ENCODE peak calls at places on chromosomes 7 and 10, in five cellular contexts. Q, K, U, V and O are unnamed samples.

GRCh38 chr7:2974093-2974819 is 69.4 kb downstream of the CARD11 start:
- DNase-seq in U (no peak), K (no peak), Q (no peak), V (no peak), O (no peak)

GRCh38 chr7:37342665-37343471 is 105.8 kb downstream of the ELMO1 start:
- DNase-seq in U (no peak), Q (no peak), V (no peak), K (no peak), O (no peak)

GRCh38 chr7:2668401-2668800 is 19.6 kb upstream of the AMZ1 start:
- DNase-seq in Q (no peak), V (no peak), U (no peak), K (peak; percentile 57), O (no peak)

GRCh38 chr7:95213809-95214492 is 110.4 kb downstream of the PON1 start:
- DNase-seq in U (peak; percentile 76), V (no peak), K (no peak), Q (peak; percentile 78), O (no peak)

GRCh38 chr7:31065840-31066239 is 13.7 kb downstream of the ADCYAP1R1 start:
- DNase-seq in Q (no peak), K (no peak), V (no peak), U (no peak), O (no peak)

GRCh38 chr7:12257582-12257981 is 46.5 kb downstream of the TMEM106B start:
- DNase-seq in Q (no peak), V (no peak), K (no peak), U (no peak), O (no peak)

GRCh38 chr10:6171891-6172354 is 30.8 kb upstream of the PFKFB3 start:
- DNase-seq in K (no peak), Q (peak; percentile 73), V (no peak), U (peak; percentile 79), O (no peak)

GRCh38 chr10:102240467-102241036 is 760 bp downstream of the PITX3 start:
- DNase-seq in V (no peak), K (no peak), U (no peak), Q (no peak), O (peak; percentile 39)

GRCh38 chr10:110556993-110557601 is 10.4 kb upstream of the SMC3 start:
- DNase-seq in K (peak; percentile 41), U (peak; percentile 25), V (no peak), Q (peak; percentile 36), O (peak; percentile 43)

GRCh38 chr7:117157121-117157870 is 165.6 kb downstream of the WNT2 start:
- DNase-seq in K (no peak), V (no peak), Q (peak; percentile 64), U (peak; percentile 40), O (no peak)

GRCh38 chr7:142809671-142810070 is 38.9 kb downstream of the PRSS2 start:
- DNase-seq in K (no peak), Q (no peak), U (no peak), V (no peak), O (no peak)

GRCh38 chr7:85525661-85526060 is 338.8 kb upstream of the SEMA3D start:
- DNase-seq in U (no peak), K (no peak), V (no peak), Q (no peak), O (no peak)

GRCh38 chr7:82036146-82036886 is 266.5 kb upstream of the HGF start:
- DNase-seq in V (no peak), K (no peak), U (no peak), Q (no peak), O (no peak)

GRCh38 chr7:86914468-86915054 is 144.9 kb downstream of the ELAPOR2 start:
- DNase-seq in V (no peak), U (no peak), Q (no peak), K (peak; percentile 2), O (no peak)

GRCh38 chr10:4004144-4004543 is 219.1 kb upstream of the KLF6 start:
- DNase-seq in Q (no peak), U (no peak), K (no peak), V (no peak), O (peak; percentile 10)

GRCh38 chr10:78856421-78856820 is 212.3 kb upstream of the ZMIZ1 start:
- DNase-seq in U (peak; percentile 68), V (no peak), K (no peak), Q (no peak), O (no peak)

GRCh38 chr7:21125297-21125696 is 302.6 kb upstream of the SP4 start:
- DNase-seq in K (no peak), U (no peak), V (no peak), Q (no peak), O (no peak)

GRCh38 chr7:17118412-17118811 is 180.0 kb upstream of the AHR start:
- DNase-seq in Q (no peak), K (no peak), V (no peak), U (no peak), O (no peak)

GRCh38 chr7:141483044-141483443 is 68.2 kb upstream of the AGK start:
- DNase-seq in K (no peak), Q (no peak), V (no peak), U (no peak), O (no peak)

GRCh38 chr10:132904169-132904813 is 38.1 kb downstream of the CFAP46 start:
- DNase-seq in U (no peak), Q (peak; percentile 12), V (peak; percentile 38), K (peak; percentile 65), O (peak; percentile 69)

GRCh38 chr10:85997544-85997943 is 369.1 kb downstream of the GRID1 start:
- DNase-seq in Q (no peak), V (no peak), U (no peak), K (no peak), O (no peak)

GRCh38 chr10:85993840-85994507 is 372.6 kb downstream of the GRID1 start:
- DNase-seq in V (no peak), Q (no peak), U (no peak), K (no peak), O (no peak)

GRCh38 chr10:85993140-85993539 is 373.5 kb downstream of the GRID1 start:
- DNase-seq in Q (no peak), K (no peak), V (no peak), U (no peak), O (no peak)

GRCh38 chr10:85992324-85992723 is 374.3 kb downstream of the GRID1 start:
- DNase-seq in K (no peak), U (no peak), Q (no peak), V (no peak), O (no peak)

DNA sequence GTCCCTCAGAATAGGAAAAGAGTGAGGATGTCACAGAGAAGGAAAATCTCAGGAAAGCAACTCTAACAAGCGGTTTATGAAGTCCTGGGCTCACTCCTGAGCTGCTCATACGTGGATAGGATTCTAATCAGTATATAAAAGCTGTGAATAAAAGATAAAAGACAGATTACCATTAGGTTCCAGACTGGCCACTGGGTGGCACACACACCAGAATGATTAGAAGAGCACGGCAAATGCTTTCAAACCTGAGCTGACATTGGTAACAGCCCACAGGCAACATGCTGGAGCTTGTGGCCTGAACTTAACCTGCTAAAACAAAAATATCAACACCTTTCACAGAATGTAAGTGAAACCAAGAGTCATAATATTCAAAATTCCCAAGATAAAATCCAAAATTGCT is 370.8 kb downstream of the GRID1 start:
- DNase-seq in K (peak; percentile 12), Q (no peak), V (no peak), U (no peak), O (no peak)
- TF ChIP-seq CTCF in K (no peak), Q (no peak), V (peak; percentile 50), U (no peak), O (peak; percentile 41)

GRCh38 chr10:56348101-56348500 is 13.0 kb downstream of the ZWINT start:
- DNase-seq in V (no peak), K (no peak), Q (no peak), U (no peak), O (no peak)

GRCh38 chr10:56351909-56352630 is 9.0 kb downstream of the ZWINT start:
- DNase-seq in V (no peak), K (no peak), Q (no peak), U (no peak), O (no peak)

GRCh38 chr10:56346845-56347415 is 14.1 kb downstream of the ZWINT start:
- DNase-seq in U (no peak), V (no peak), K (no peak), Q (no peak), O (no peak)

GRCh38 chr10:56349611-56350010 is 11.4 kb downstream of the ZWINT start:
- DNase-seq in U (no peak), Q (no peak), K (no peak), V (no peak), O (no peak)
- TF ChIP-seq CTCF in U (no peak), Q (no peak), K (no peak), V (peak; percentile 22), O (no peak)

GRCh38 chr7:127793582-127793981 is 141.6 kb downstream of the SND1 start:
- DNase-seq in V (no peak), K (no peak), Q (no peak), U (no peak), O (no peak)

GRCh38 chr7:127794135-127794534 is 142.1 kb downstream of the SND1 start:
- DNase-seq in U (no peak), K (no peak), V (no peak), Q (no peak), O (no peak)

GRCh38 chr7:127791790-127792189 is 139.8 kb downstream of the SND1 start:
- DNase-seq in Q (no peak), U (no peak), K (no peak), V (no peak), O (no peak)

GRCh38 chr7:127794551-127794950 is 142.6 kb downstream of the SND1 start:
- DNase-seq in Q (no peak), K (no peak), U (no peak), V (no peak), O (no peak)

DNA sequence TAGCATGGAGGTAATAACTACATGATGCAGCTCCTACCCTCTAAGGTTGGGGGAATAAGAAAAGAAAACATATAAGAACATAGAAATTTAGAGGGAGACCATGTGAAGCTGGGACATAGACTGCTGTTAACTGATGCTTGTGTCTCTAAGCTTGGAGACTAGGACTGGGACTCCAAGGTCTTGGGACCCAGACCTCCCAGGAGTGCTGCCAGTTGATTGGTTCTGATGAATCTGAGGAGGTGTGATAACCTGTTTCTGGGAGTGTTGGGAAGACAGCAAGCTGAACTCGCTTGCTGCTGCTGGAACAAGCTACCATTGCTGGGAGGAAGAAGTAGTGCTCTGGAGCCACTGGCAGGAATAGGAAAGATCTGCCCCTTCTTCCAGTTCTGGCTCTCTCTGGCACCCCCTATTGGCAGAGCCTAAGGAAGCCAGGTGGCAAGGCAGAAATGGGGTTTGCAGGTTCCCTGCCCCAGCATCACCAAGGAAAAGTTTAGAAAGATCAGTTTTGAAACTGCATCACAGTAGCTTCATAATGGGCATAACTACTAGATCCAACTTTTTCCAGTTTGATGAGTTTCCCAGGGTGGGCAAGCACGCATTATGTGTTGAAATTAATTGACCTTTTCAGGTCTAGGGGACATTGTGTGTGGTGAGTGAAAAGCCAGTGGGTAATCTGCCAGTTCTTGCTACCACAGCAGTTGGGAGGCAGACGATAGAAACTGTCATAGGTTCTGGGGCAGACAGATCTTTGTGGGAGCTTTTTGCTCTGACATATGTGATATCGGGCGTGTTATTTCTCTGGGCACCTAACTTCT is 140.7 kb downstream of the SND1 start:
- DNase-seq in V (peak; percentile 10), Q (no peak), K (peak; percentile 51), U (no peak), O (peak; percentile 24)
- TF ChIP-seq CTCF in V (peak; percentile 52), Q (no peak), K (peak; percentile 45), U (peak; percentile 45), O (peak; percentile 33)

GRCh38 chr10:17178006-17178405 is 23.5 kb downstream of the TRDMT1 start:
- DNase-seq in U (no peak), K (no peak), V (no peak), Q (no peak), O (no peak)
- TF ChIP-seq CTCF in U (no peak), K (no peak), V (no peak), Q (no peak), O (no peak)